ENCODE peak calls at places on chromosomes 4 and X, in eight cellular contexts. R is DMS 273 treated with DMSO at 0.1 percent for 48 hours; P is A549; H is Ammon's horn; V is MM.1S; U is GF-D8; Q is NCI-H1105; A is central memory CD4-positive, alpha-beta T cell. T is an unnamed sample.

GRCh38 chr4:144190009-144190408 is 49.5 kb upstream of the GYPA start:
- DNase-seq in R (no peak), P (no peak), H (no peak), V (no peak), U (no peak), Q (no peak), A (no peak), T (no peak)

GRCh38 chrX:110806145-110806544 is 10.5 kb upstream of the CHRDL1 start:
- DNase-seq in R (no peak), P (no peak), H (no peak), V (no peak), U (no peak), Q (no peak), A (no peak), T (no peak)

GRCh38 chr4:41294445-41295062 is 37.8 kb downstream of the UCHL1 start:
- DNase-seq in R (no peak), P (no peak), H (no peak), V (no peak), U (no peak), Q (no peak), A (no peak), T (no peak)

GRCh38 chr4:11424000-11424399 is 4.7 kb downstream of the HS3ST1 start:
- DNase-seq in R (peak), P (peak), H (peak), V (peak), U (no peak), Q (peak), A (no peak), T (no peak)

GRCh38 chr4:140533951-140534480 is 10.0 kb downstream of the ELMOD2 start:
- DNase-seq in R (no peak), P (no peak), H (no peak), V (no peak), U (no peak), Q (no peak), A (no peak), T (no peak)

GRCh38 chr4:176377705-176378302 is 58.0 kb downstream of the SPCS3 start:
- DNase-seq in R (no peak), P (no peak), H (peak), V (peak), U (no peak), Q (peak), A (no peak), T (no peak)

GRCh38 chr4:186105721-186106335 is 1.3 kb downstream of the FAM149A start:
- DNase-seq in R (no peak), P (no peak), H (peak), V (peak), U (no peak), Q (no peak), A (no peak), T (no peak)

GRCh38 chr4:27009539-27009938 is 148.9 kb downstream of the STIM2 start:
- DNase-seq in R (no peak), P (no peak), H (no peak), V (no peak), U (no peak), Q (no peak), A (no peak), T (no peak)

GRCh38 chr4:176641237-176641636 is 151.5 kb downstream of the VEGFC start:
- DNase-seq in R (no peak), P (no peak), H (no peak), V (no peak), U (no peak), Q (no peak), A (no peak), T (no peak)

GRCh38 chr4:39662683-39663082 is 24.0 kb upstream of the SMIM14 start:
- DNase-seq in R (no peak), P (no peak), H (no peak), V (no peak), U (no peak), Q (no peak), A (no peak), T (no peak)

GRCh38 chrX:47514553-47515235 is 31.7 kb upstream of the ZNF41 start:
- DNase-seq in R (no peak), P (no peak), H (no peak), V (no peak), U (no peak), Q (no peak), A (no peak), T (no peak)

GRCh38 chr4:94076498-94076897 is 131.2 kb upstream of the SMARCAD1 start:
- DNase-seq in R (no peak), P (no peak), H (no peak), V (no peak), U (no peak), Q (no peak), A (no peak), T (no peak)

T was measured in HL-60.